ENCODE peak calls at places on chromosomes 3 and 15, in five cellular contexts. Y is activated CD8-positive, alpha-beta memory T cell treated with anti-CD3 and anti-CD28 coated beads, Interleukin-2, amount 50 U/mL, for 4 hours; U is NT2/D1; E is activated T-cell treated with anti-CD3 and anti-CD28 coated beads, Interleukin-2, amount 50 U/mL, for 72 hours; G is fibroblast of pulmonary artery. P is an unnamed sample.

GRCh38 chr15:58362262-58362922 is 69.4 kb upstream of the LIPC start:
- DNase-seq in Y (no peak), U (no peak), E (no peak), G (no peak), P (peak; percentile 38)

GRCh38 chr3:50112462-50112861 is 23.7 kb downstream of the RBM5 start:
- DNase-seq in Y (no peak), U (no peak), E (no peak), G (no peak), P (peak; percentile 35)

GRCh38 chr15:47897525-47897924 is 180.2 kb downstream of the SEMA6D start:
- DNase-seq in Y (no peak), U (no peak), E (no peak), G (no peak), P (no peak)

GRCh38 chr15:31016446-31016915 is 25.1 kb upstream of the MTMR10 start:
- DNase-seq in Y (no peak), U (no peak), E (no peak), G (peak; percentile 55), P (peak; percentile 47)

GRCh38 chr15:65690173-65690572 is 68.4 kb downstream of the SLC24A1 start:
- DNase-seq in Y (no peak), U (no peak), E (no peak), G (no peak), P (no peak)

GRCh38 chr3:49279376-49279775 is 2.3 kb upstream of the C3orf62 start:
- DNase-seq in Y (no peak), U (no peak), E (no peak), G (peak; percentile 58), P (peak; percentile 23)

GRCh38 chr15:66609876-66610275 is 44.1 kb upstream of the LCTL start:
- DNase-seq in Y (no peak), U (no peak), E (no peak), G (no peak), P (no peak)

GRCh38 chr3:178663572-178663971 is 127.3 kb downstream of the KCNMB2 start:
- DNase-seq in Y (no peak), U (no peak), E (no peak), G (no peak), P (no peak)

GRCh38 chr15:101059381-101060341 is 140.5 kb downstream of the LRRK1 start:
- DNase-seq in Y (no peak), U (no peak), E (no peak), G (no peak), P (no peak)

GRCh38 chr15:59885832-59886231 is 118.3 kb upstream of the FOXB1 start:
- DNase-seq in Y (no peak), U (no peak), E (no peak), G (peak; percentile 11), P (no peak)

GRCh38 chr3:47536221-47536891 is 22.8 kb upstream of the ELP6 start:
- DNase-seq in Y (no peak), U (no peak), E (no peak), G (no peak), P (no peak)

GRCh38 chr15:87871130-87871737 is 385.3 kb downstream of the NTRK3 start:
- DNase-seq in Y (no peak), U (no peak), E (no peak), G (peak; percentile 29), P (no peak)

GRCh38 chr3:150639262-150639661 is 36.1 kb downstream of the SELENOT start:
- DNase-seq in Y (no peak), U (no peak), E (no peak), G (peak; percentile 8), P (no peak)

P was measured in mesenchymal stem cell.